ENCODE peak calls at places on chromosome 16, in ten cellular contexts. J, P, E, M, N, W, R, U, Q and D are unnamed samples.

GRCh38 chr16:67105251-67105650 is 4.5 kb upstream of the PHAF1 start:
- DNase-seq in E (no peak), P (no peak), J (no peak), Q (no peak), N (no peak), W (no peak), R (no peak), M (no peak), U (no peak), D (no peak)

GRCh38 chr16:15542261-15542660 is 100.7 kb downstream of the MARF1 start:
- DNase-seq in W (no peak), Q (no peak), P (no peak), N (no peak), R (no peak), J (no peak), E (no peak), M (no peak), U (no peak), D (no peak)

GRCh38 chr16:27273670-27274522 is 5.3 kb upstream of the NSMCE1 start:
- DNase-seq in E (peak; percentile 56), J (no peak), N (no peak), R (no peak), P (no peak), U (no peak), Q (no peak), W (peak; percentile 28), M (no peak), D (no peak)

GRCh38 chr16:82955836-82956348 is 329.1 kb downstream of the CDH13 start:
- DNase-seq in U (no peak), R (no peak), N (no peak), P (no peak), Q (no peak), E (no peak), W (no peak), M (no peak), J (no peak), D (no peak)

GRCh38 chr16:56611281-56611833 is 3.0 kb downstream of the MT2A start:
- DNase-seq in U (no peak), W (no peak), P (no peak), M (no peak), N (no peak), J (peak; percentile 69), E (no peak), R (peak; percentile 94), Q (peak; percentile 68), D (no peak)

GRCh38 chr16:8923199-8923598 is 40.5 kb downstream of the USP7 start:
- DNase-seq in M (no peak), U (no peak), E (no peak), Q (no peak), W (no peak), N (no peak), R (no peak), P (no peak), J (no peak), D (no peak)

GRCh38 chr16:27572711-27573110 is 22.8 kb downstream of the KATNIP start:
- DNase-seq in R (no peak), J (no peak), Q (peak; percentile 39), N (no peak), W (no peak), E (no peak), U (no peak), P (no peak), M (no peak), D (no peak)

GRCh38 chr16:21598676-21599157 is 660 bp upstream of the METTL9 start:
- DNase-seq in U (no peak), R (no peak), M (no peak), P (no peak), J (no peak), N (no peak), W (peak; percentile 23), Q (no peak), E (no peak), D (peak; percentile 19)

GRCh38 chr16:57265850-57266530 is 18.5 kb downstream of the PLLP start:
- DNase-seq in M (no peak), N (no peak), W (no peak), U (no peak), E (no peak), Q (peak; percentile 73), J (peak; percentile 93), R (no peak), P (no peak), D (no peak)

GRCh38 chr16:2019919-2020831 is 590 bp downstream of the NPW start:
- DNase-seq in P (no peak), W (no peak), J (no peak), N (no peak), E (no peak), R (no peak), Q (no peak), U (no peak), M (no peak), D (no peak)

GRCh38 chr16:35319536-35320192 is 1860.3 kb downstream of the TP53TG3F start:
- DNase-seq in E (no peak), U (no peak), W (no peak), N (no peak), J (no peak), R (no peak), P (no peak), Q (no peak), M (no peak), D (no peak)

GRCh38 chr16:52515068-52515671 is 31.8 kb downstream of the TOX3 start:
- DNase-seq in M (peak; percentile 73), Q (no peak), P (no peak), E (no peak), J (no peak), R (no peak), N (no peak), U (no peak), W (no peak), D (no peak)

GRCh38 chr16:68985855-68986254 is 119.6 kb upstream of the HAS3 start:
- DNase-seq in U (no peak), W (no peak), R (no peak), J (no peak), E (no peak), N (no peak), Q (peak; percentile 76), P (no peak), M (no peak), D (no peak)

GRCh38 chr16:1054660-1055556 is 17.6 kb upstream of the SSTR5 start:
- DNase-seq in R (no peak), E (peak; percentile 41), W (peak; percentile 72), J (peak; percentile 68), N (peak; percentile 24), P (no peak), M (no peak), Q (peak; percentile 46), U (no peak), D (peak; percentile 12)

GRCh38 chr16:81116285-81116684 is 20.1 kb upstream of the GCSH start:
- DNase-seq in J (no peak), M (no peak), N (no peak), Q (no peak), P (no peak), R (no peak), W (no peak), U (no peak), E (no peak), D (no peak)

GRCh38 chr16:85227924-85228462 is 115.7 kb upstream of the CIBAR2 start:
- DNase-seq in Q (peak; percentile 69), P (no peak), R (no peak), N (no peak), M (no peak), J (no peak), W (peak; percentile 61), E (no peak), U (peak; percentile 47), D (no peak)

GRCh38 chr16:11405331-11406176 is 60.3 kb downstream of the RMI2 start:
- DNase-seq in W (peak; percentile 68), Q (peak; percentile 14), U (peak; percentile 40), E (peak; percentile 78), N (no peak), M (no peak), P (no peak), J (peak; percentile 48), R (no peak), D (peak; percentile 61)

GRCh38 chr16:68090109-68090508 is 4.9 kb downstream of the NFATC3 start:
- DNase-seq in P (no peak), W (no peak), E (no peak), U (no peak), N (no peak), R (no peak), J (no peak), M (no peak), Q (no peak), D (no peak)

GRCh38 chr16:27428035-27428785 is 26.2 kb downstream of the IL21R start:
- DNase-seq in W (peak; percentile 14), J (no peak), M (no peak), P (no peak), Q (no peak), N (no peak), E (peak; percentile 19), U (no peak), R (peak; percentile 35), D (no peak)

GRCh38 chr16:12229759-12230594 is 253.4 kb downstream of the SNX29 start:
- DNase-seq in J (no peak), E (no peak), Q (peak; percentile 79), U (no peak), M (peak; percentile 49), R (no peak), W (no peak), N (no peak), P (no peak), D (no peak)